ENCODE peak calls at places on chromosome 2, in six cellular contexts. N is activated CD8-positive, alpha-beta T cell treated with anti-CD3 and anti-CD28 coated beads for 36 hours; Z is GM23338; L is heart left ventricle; V is GM10248; Q is left ventricle myocardium inferior. O is an unnamed sample.

GRCh38 chr2:176582990-176583481 is 313.8 kb downstream of the MTX2 start:
- DNase-seq in N (no peak), Z (no peak), L (peak; percentile 10), V (no peak), Q (no peak), O (no peak)

GRCh38 chr2:49801898-49802297 is 647.6 kb upstream of the FSHR start:
- DNase-seq in N (no peak), Z (no peak), L (no peak), V (no peak), Q (no peak), O (no peak)

GRCh38 chr2:29000481-29000880 is 19.4 kb downstream of the TOGARAM2 start:
- DNase-seq in N (peak; percentile 54), Z (no peak), L (peak; percentile 47), V (peak; percentile 84), Q (peak; percentile 42), O (peak; percentile 87)

GRCh38 chr2:40244251-40245010 is 207.5 kb downstream of the SLC8A1 start:
- DNase-seq in N (peak; percentile 33), Z (peak; percentile 85), L (peak; percentile 66), V (peak; percentile 16), Q (peak; percentile 26), O (peak; percentile 48)

GRCh38 chr2:219184116-219184515 is 6.0 kb downstream of the RETREG2 start:
- DNase-seq in N (no peak), Z (no peak), L (peak; percentile 2), V (no peak), Q (no peak), O (no peak)

GRCh38 chr2:136305517-136306192 is 187.7 kb upstream of the CXCR4 start:
- DNase-seq in N (peak; percentile 87), Z (no peak), L (no peak), V (peak; percentile 38), Q (no peak), O (no peak)

GRCh38 chr2:48915227-48915626 is 159.7 kb upstream of the LHCGR start:
- DNase-seq in N (no peak), Z (no peak), L (no peak), V (no peak), Q (no peak), O (no peak)

GRCh38 chr2:71419976-71420375 is 33.4 kb upstream of the DYSF start:
- DNase-seq in N (no peak), Z (no peak), L (no peak), V (no peak), Q (no peak), O (no peak)

GRCh38 chr2:20097889-20098714 is 46.7 kb upstream of the LAPTM4A start:
- DNase-seq in N (peak; percentile 87), Z (peak; percentile 95), L (peak; percentile 73), V (peak; percentile 86), Q (peak; percentile 80), O (peak; percentile 89)

GRCh38 chr2:196066794-196067382 is 1.7 kb downstream of the DNAH7 start:
- DNase-seq in N (no peak), Z (peak; percentile 59), L (no peak), V (peak; percentile 40), Q (no peak), O (no peak)

GRCh38 chr2:9820020-9820973 is 23.0 kb upstream of the TAF1B start:
- DNase-seq in N (no peak), Z (peak; percentile 59), L (no peak), V (no peak), Q (no peak), O (peak; percentile 48)

GRCh38 chr2:220280741-220281140 is 653.3 kb downstream of the SLC4A3 start:
- DNase-seq in N (no peak), Z (no peak), L (no peak), V (no peak), Q (no peak), O (no peak)
- TF ChIP-seq CTCF in N (no peak), Z (no peak), L (no peak), V (no peak), Q (no peak), O (no peak)

GRCh38 chr2:79982445-79982844 is 322.1 kb downstream of the LRRTM1 start:
- DNase-seq in N (peak; percentile 8), Z (peak; percentile 88), L (no peak), V (no peak), Q (no peak), O (no peak)
- TF ChIP-seq CTCF in N (peak; percentile 31), Z (peak; percentile 90), L (peak; percentile 9), V (peak; percentile 13), Q (peak; percentile 45), O (peak; percentile 18)

GRCh38 chr2:95728878-95729511 is 137.2 kb downstream of the TRIM43 start:
- DNase-seq in N (peak; percentile 59), Z (peak; percentile 86), L (peak; percentile 62), V (peak; percentile 34), Q (peak; percentile 46), O (peak; percentile 62)
- TF ChIP-seq CTCF in N (peak; percentile 40), Z (peak; percentile 65), L (peak; percentile 73), V (peak; percentile 48), Q (peak; percentile 76), O (peak; percentile 65)

GRCh38 chr2:207896525-207897295 is 127.0 kb upstream of the FZD5 start:
- DNase-seq in N (no peak), Z (peak; percentile 83), L (no peak), V (no peak), Q (no peak), O (no peak)

GRCh38 chr2:207895236-207895860 is 125.6 kb upstream of the FZD5 start:
- DNase-seq in N (no peak), Z (no peak), L (no peak), V (no peak), Q (no peak), O (no peak)

GRCh38 chr2:207901401-207901800 is 123.9 kb downstream of the PLEKHM3 start:
- DNase-seq in N (no peak), Z (no peak), L (no peak), V (no peak), Q (no peak), O (no peak)

GRCh38 chr2:207898354-207898695 is 127.0 kb downstream of the PLEKHM3 start:
- DNase-seq in N (no peak), Z (no peak), L (no peak), V (no peak), Q (no peak), O (no peak)

DNA sequence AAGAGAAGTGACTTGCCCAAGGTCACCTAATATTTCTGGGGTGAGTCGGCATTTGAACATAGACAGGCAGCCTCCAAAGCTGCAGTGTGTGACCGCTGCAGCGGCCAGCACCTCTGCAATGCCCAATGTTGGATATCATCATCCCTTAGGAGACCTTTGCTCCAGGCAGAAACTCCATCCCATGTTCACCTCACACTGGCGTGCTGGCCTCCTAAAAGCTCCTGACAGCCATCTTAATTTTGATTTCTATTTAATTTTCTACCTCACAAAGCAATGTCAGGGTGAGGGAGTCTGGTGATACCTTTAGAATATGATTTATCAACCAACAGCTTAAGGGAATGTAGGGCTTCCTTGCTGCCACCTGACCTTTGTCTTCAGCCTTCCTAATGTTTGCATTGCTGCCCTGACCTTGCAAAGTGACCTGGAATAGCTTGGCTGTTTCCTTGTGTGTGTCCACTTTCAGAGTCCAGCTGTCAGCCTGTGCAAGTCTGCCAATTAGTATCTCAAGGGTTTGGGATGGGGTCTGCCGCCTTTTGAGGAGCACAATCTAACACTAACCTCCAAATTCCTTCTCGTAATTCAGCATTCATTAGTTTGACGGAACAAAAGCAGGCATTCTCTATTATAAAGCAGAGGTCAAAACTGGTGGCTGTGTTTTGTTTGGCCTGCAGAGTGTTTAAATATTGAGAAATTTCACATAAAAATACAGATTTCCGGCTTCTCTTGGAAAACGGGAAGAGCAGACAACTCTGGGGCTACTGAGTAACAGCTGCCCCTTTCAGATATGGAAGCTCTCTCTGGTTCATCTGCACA is 127.6 kb downstream of the PLEKHM3 start:
- DNase-seq in N (no peak), Z (no peak), L (no peak), V (no peak), Q (no peak), O (no peak)
- TF ChIP-seq CTCF in N (no peak), Z (no peak), L (no peak), V (no peak), Q (no peak), O (no peak)